ENCODE peak calls at places on chromosomes 11 and 22, in five cellular contexts. T is heart left ventricle, P is uterus, I is A549, X is stomach. Y is an unnamed sample.
A peak's percentile ranks its signal among the peaks of the same experiment; 100 is the strongest.

GRCh38 chr11:105861225-105861624 is 160.8 kb downstream of the MSANTD4 start:
- DNase-seq in P (no peak), T (no peak), I (no peak), X (no peak), Y (no peak)

GRCh38 chr11:121348220-121348875 is 55.8 kb downstream of the SC5D start:
- DNase-seq in T (no peak), I (no peak), X (no peak), P (no peak), Y (no peak)

GRCh38 chr11:10376061-10376460 is 71.2 kb downstream of the ADM start:
- DNase-seq in T (no peak), I (no peak), X (no peak), P (no peak), Y (no peak)

GRCh38 chr11:198236-198806 is 5.4 kb downstream of the SCGB1C1 start:
- DNase-seq in I (no peak), T (peak; percentile 58), P (no peak), X (peak; percentile 21), Y (no peak)

GRCh38 chr22:49688516-49689254 is 139.0 kb downstream of the BRD1 start:
- DNase-seq in P (no peak), T (no peak), I (no peak), X (no peak), Y (no peak)

GRCh38 chr11:115764172-115764571 is 260.0 kb upstream of the CADM1 start:
- DNase-seq in P (no peak), I (no peak), X (no peak), T (no peak), Y (no peak)

GRCh38 chr22:41367039-41367679 is 14.6 kb upstream of the TEF start:
- DNase-seq in T (peak; percentile 98), I (peak; percentile 38), P (peak; percentile 98), X (peak; percentile 98), Y (peak; percentile 89)

GRCh38 chr22:29710922-29711593 is 8.7 kb upstream of the CABP7 start:
- DNase-seq in T (peak; percentile 80), X (peak; percentile 33), I (no peak), P (no peak), Y (no peak)

GRCh38 chr11:32200448-32200847 is 109.6 kb downstream of the RCN1 start:
- DNase-seq in T (no peak), I (no peak), X (no peak), P (no peak), Y (no peak)

GRCh38 chr22:44444341-44445306 is 53.4 kb downstream of the RTL6 start:
- DNase-seq in I (no peak), P (no peak), X (no peak), T (peak; percentile 54), Y (no peak)

GRCh38 chr11:59813364-59813763 is 2.8 kb upstream of the MRPL16 start:
- DNase-seq in X (no peak), I (no peak), T (no peak), P (no peak), Y (no peak)

GRCh38 chr11:119077839-119078238 is 6.8 kb upstream of the HMBS start:
- DNase-seq in P (no peak), I (no peak), X (no peak), T (no peak), Y (no peak)

GRCh38 chr22:35126993-35127392 is 61.0 kb downstream of the ISX start:
- DNase-seq in P (no peak), T (no peak), X (no peak), I (no peak), Y (no peak)

GRCh38 chr11:36075053-36075452 is 131.2 kb downstream of the LDLRAD3 start:
- DNase-seq in I (no peak), X (no peak), T (no peak), P (no peak), Y (no peak)

GRCh38 chr11:117217685-117218084 is 14.2 kb downstream of the PCSK7 start:
- DNase-seq in T (no peak), P (peak; percentile 25), I (no peak), X (no peak), Y (no peak)

GRCh38 chr11:23233075-23233474 is 372.8 kb upstream of the CCDC179 start:
- DNase-seq in T (no peak), X (no peak), I (no peak), P (no peak), Y (no peak)

GRCh38 chr11:67119577-67120391 is 721 bp downstream of the KDM2A start:
- DNase-seq in I (peak; percentile 48), X (no peak), P (peak; percentile 19), T (no peak), Y (peak; percentile 36)

GRCh38 chr11:31819533-31820437 is 8.7 kb upstream of the PAX6 start:
- DNase-seq in X (no peak), I (no peak), T (no peak), P (no peak), Y (no peak)

GRCh38 chr11:117928818-117929567 is at the start of gene TMPRSS13:
- DNase-seq in T (no peak), P (no peak), I (no peak), X (no peak), Y (no peak)

GRCh38 chr11:23403210-23404185 is 543.2 kb upstream of the CCDC179 start:
- DNase-seq in T (no peak), P (no peak), I (no peak), X (no peak), Y (no peak)

GRCh38 chr22:38861927-38862326 is 10.1 kb downstream of the CBX6 start:
- DNase-seq in X (no peak), T (no peak), P (no peak), I (no peak), Y (no peak)

GRCh38 chr11:95991545-95991944 is 67.6 kb upstream of the MTMR2 start:
- DNase-seq in I (no peak), P (no peak), T (no peak), X (no peak), Y (no peak)

GRCh38 chr11:10623797-10624761 is 55.6 kb upstream of the LYVE1 start:
- DNase-seq in P (no peak), X (no peak), I (peak; percentile 46), T (no peak), Y (peak; percentile 49)

GRCh38 chr11:97237151-97237550 is 847.3 kb downstream of the JRKL start:
- DNase-seq in X (no peak), T (no peak), P (no peak), I (no peak), Y (no peak)

GRCh38 chr11:14320020-14320419 is 39.0 kb downstream of the RRAS2 start:
- DNase-seq in X (no peak), P (no peak), T (no peak), I (no peak), Y (no peak)

GRCh38 chr22:18110194-18110943 is at the start of gene TUBA8:
- DNase-seq in X (peak; percentile 75), P (peak; percentile 56), I (no peak), T (peak; percentile 77), Y (no peak)

GRCh38 chr22:28051787-28052356 is 132.8 kb upstream of the PITPNB start:
- DNase-seq in T (peak; percentile 79), I (peak; percentile 21), P (peak; percentile 77), X (peak; percentile 74), Y (peak; percentile 78)

GRCh38 chr11:10909141-10909883 is 51.5 kb upstream of the ZBED5 start:
- DNase-seq in I (no peak), T (no peak), P (no peak), X (no peak), Y (no peak)

GRCh38 chr11:35235944-35236666 is 97.1 kb downstream of the CD44 start:
- DNase-seq in X (peak; percentile 72), P (no peak), T (no peak), I (peak; percentile 8), Y (no peak)

GRCh38 chr11:65113839-65114238 is 2.2 kb downstream of the TM7SF2 start:
- DNase-seq in P (no peak), T (no peak), X (no peak), I (no peak), Y (no peak)

GRCh38 chr11:34274712-34275398 is 83.0 kb downstream of the ABTB2 start:
- DNase-seq in P (peak; percentile 94), X (peak; percentile 87), I (peak; percentile 96), T (peak; percentile 82), Y (peak; percentile 82)

GRCh38 chr11:87030458-87031054 is 7.2 kb upstream of the TMEM135 start:
- DNase-seq in P (no peak), X (no peak), I (no peak), T (no peak), Y (no peak)

GRCh38 chr11:44029507-44029845 is 18.3 kb upstream of the ACCSL start:
- DNase-seq in P (no peak), X (no peak), I (no peak), T (no peak), Y (no peak)

GRCh38 chr22:26599505-26599904 is 9.6 kb upstream of the TPST2 start:
- DNase-seq in P (no peak), X (no peak), T (no peak), I (no peak), Y (no peak)
- TF ChIP-seq CTCF in P (no peak), X (no peak), T (no peak), I (no peak), Y (no peak)

GRCh38 chr22:47808886-47809620 is 1046.6 kb downstream of the TBC1D22A start:
- DNase-seq in I (no peak), P (no peak), X (no peak), T (no peak), Y (no peak)

GRCh38 chr22:47814474-47814873 is 1052.0 kb downstream of the TBC1D22A start:
- DNase-seq in X (no peak), P (no peak), T (no peak), I (no peak), Y (no peak)

GRCh38 chr22:47813661-47814060 is 1051.2 kb downstream of the TBC1D22A start:
- DNase-seq in X (no peak), I (no peak), T (no peak), P (no peak), Y (no peak)

GRCh38 chr22:47810505-47811500 is 1048.4 kb downstream of the TBC1D22A start:
- DNase-seq in T (no peak), X (no peak), P (no peak), I (no peak), Y (no peak)

DNA sequence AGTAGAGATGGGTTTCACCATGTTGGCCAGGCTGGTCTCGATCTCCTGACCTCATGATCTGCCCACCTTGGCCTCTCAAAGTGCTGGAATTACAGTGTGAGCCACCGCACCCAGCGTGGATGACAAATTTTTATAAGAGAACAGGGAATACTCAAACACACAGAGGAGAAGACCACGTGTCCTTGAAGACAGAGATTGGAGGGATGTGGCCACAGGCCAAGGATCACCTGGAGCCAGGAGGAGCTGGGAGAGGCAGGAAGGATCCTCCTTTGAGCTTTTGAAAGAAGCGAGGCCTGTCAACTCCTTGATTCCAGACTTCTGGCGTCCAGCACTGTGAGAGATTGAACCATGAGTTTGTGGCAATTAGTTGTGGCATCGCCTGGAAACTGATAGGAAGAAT is 1049.5 kb downstream of the TBC1D22A start:
- DNase-seq in P (no peak), T (no peak), I (no peak), X (no peak), Y (no peak)
- H3K9me3 ChIP-seq in P (no peaks in the 10 kb centered on the region), T (no peaks in the 10 kb centered on the region), I (no peaks in the 10 kb centered on the region), X (no peaks in the 10 kb centered on the region), Y (no peaks in the 10 kb centered on the region)

DNA sequence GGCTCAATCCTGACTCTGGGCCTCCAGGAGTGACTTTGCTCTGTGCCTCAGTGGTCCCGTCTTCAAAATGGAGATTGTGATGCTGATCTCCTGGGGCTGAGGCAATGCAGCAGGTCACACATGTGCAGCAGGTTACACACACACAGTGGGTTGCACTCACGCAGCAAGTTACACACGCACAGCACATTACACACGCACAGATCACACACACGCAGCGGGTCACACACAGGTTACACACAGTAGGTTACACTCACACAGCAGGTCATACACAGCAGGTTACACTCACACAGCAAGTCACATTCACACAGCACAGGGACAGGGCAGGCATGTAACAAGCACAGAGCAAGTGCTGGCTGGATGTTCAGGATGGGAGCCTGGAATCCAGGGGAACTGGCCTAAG is 11.3 kb downstream of the C11orf24 start:
- DNase-seq in P (no peak), X (no peak), T (no peak), I (no peak), Y (no peak)
- TF ChIP-seq POLR2A in P (no peak), X (no peak), T (no peak), I (no peak), Y (no peak)

GRCh38 chr11:8168485-8169257 is at the start of gene RIC3:
- DNase-seq in P (peak; percentile 40), X (peak; percentile 33), T (no peak), I (no peak), Y (no peak)
- TF ChIP-seq CTCF in P (no peak), X (no peak), T (no peak), I (no peak), Y (no peak)

Y was measured in tibial nerve.